ENCODE peak calls at places on chromosome 16, in ten cellular contexts. One of them, this sample, is unnamed.

GRCh38 chr16:49592507-49593422 is 219.2 kb downstream of the C16orf78 start:
- DNase-seq in pancreas: peak; percentile 15
- DNase-seq in heart right ventricle: peak; percentile 18
- DNase-seq in AG04450: no peak
- DNase-seq in SJSA1: peak; percentile 34
- DNase-seq in lung: no peak
- DNase-seq in neuronal stem cell: peak; percentile 56
- DNase-seq in CD8-positive, alpha-beta T cell: peak; percentile 5
- DNase-seq in brain microvascular endothelial cell: no peak
- DNase-seq in adrenal gland: peak; percentile 30
- DNase-seq in this sample: no peak

GRCh38 chr16:17134586-17134985 is 336.2 kb downstream of the XYLT1 start:
- DNase-seq in lung: no peak
- DNase-seq in heart right ventricle: no peak
- DNase-seq in AG04450: no peak
- DNase-seq in brain microvascular endothelial cell: no peak
- DNase-seq in SJSA1: no peak
- DNase-seq in CD8-positive, alpha-beta T cell: no peak
- DNase-seq in adrenal gland: no peak
- DNase-seq in neuronal stem cell: no peak
- DNase-seq in pancreas: no peak
- DNase-seq in this sample: no peak

GRCh38 chr16:87115646-87116045 is 201.5 kb downstream of the C16orf95 start:
- DNase-seq in brain microvascular endothelial cell: no peak
- DNase-seq in pancreas: no peak
- DNase-seq in neuronal stem cell: no peak
- DNase-seq in adrenal gland: no peak
- DNase-seq in CD8-positive, alpha-beta T cell: no peak
- DNase-seq in heart right ventricle: no peak
- DNase-seq in lung: no peak
- DNase-seq in SJSA1: no peak
- DNase-seq in AG04450: no peak
- DNase-seq in this sample: no peak

GRCh38 chr16:75310541-75310940 is 59.1 kb upstream of the BCAR1 start:
- DNase-seq in pancreas: no peak
- DNase-seq in CD8-positive, alpha-beta T cell: no peak
- DNase-seq in AG04450: no peak
- DNase-seq in brain microvascular endothelial cell: no peak
- DNase-seq in adrenal gland: no peak
- DNase-seq in neuronal stem cell: no peak
- DNase-seq in SJSA1: no peak
- DNase-seq in heart right ventricle: no peak
- DNase-seq in lung: no peak
- DNase-seq in this sample: no peak

GRCh38 chr16:87464691-87465300 is 28.0 kb downstream of the ZCCHC14 start:
- DNase-seq in pancreas: peak; percentile 47
- DNase-seq in AG04450: peak; percentile 88
- DNase-seq in SJSA1: peak; percentile 86
- DNase-seq in heart right ventricle: peak; percentile 81
- DNase-seq in neuronal stem cell: no peak
- DNase-seq in lung: peak; percentile 77
- DNase-seq in brain microvascular endothelial cell: peak; percentile 81
- DNase-seq in CD8-positive, alpha-beta T cell: no peak
- DNase-seq in adrenal gland: peak; percentile 95
- DNase-seq in this sample: peak; percentile 61

GRCh38 chr16:69847643-69848042 is 85.5 kb downstream of the WWP2 start:
- DNase-seq in CD8-positive, alpha-beta T cell: no peak
- DNase-seq in adrenal gland: no peak
- DNase-seq in lung: no peak
- DNase-seq in brain microvascular endothelial cell: no peak
- DNase-seq in pancreas: no peak
- DNase-seq in heart right ventricle: no peak
- DNase-seq in SJSA1: no peak
- DNase-seq in AG04450: no peak
- DNase-seq in neuronal stem cell: no peak
- DNase-seq in this sample: no peak

GRCh38 chr16:24758373-24758772 is 28.9 kb downstream of the TNRC6A start:
- DNase-seq in heart right ventricle: no peak
- DNase-seq in adrenal gland: no peak
- DNase-seq in lung: no peak
- DNase-seq in CD8-positive, alpha-beta T cell: no peak
- DNase-seq in pancreas: no peak
- DNase-seq in neuronal stem cell: no peak
- DNase-seq in AG04450: no peak
- DNase-seq in brain microvascular endothelial cell: peak; percentile 47
- DNase-seq in SJSA1: no peak
- DNase-seq in this sample: no peak

GRCh38 chr16:27476240-27476639 is 73.5 kb downstream of the GTF3C1 start:
- DNase-seq in AG04450: no peak
- DNase-seq in brain microvascular endothelial cell: no peak
- DNase-seq in adrenal gland: no peak
- DNase-seq in CD8-positive, alpha-beta T cell: no peak
- DNase-seq in pancreas: no peak
- DNase-seq in heart right ventricle: no peak
- DNase-seq in lung: no peak
- DNase-seq in SJSA1: no peak
- DNase-seq in neuronal stem cell: no peak
- DNase-seq in this sample: no peak

GRCh38 chr16:69273009-69273408 is 38.1 kb upstream of the VPS4A start:
- DNase-seq in SJSA1: no peak
- DNase-seq in lung: no peak
- DNase-seq in AG04450: peak; percentile 83
- DNase-seq in CD8-positive, alpha-beta T cell: no peak
- DNase-seq in adrenal gland: no peak
- DNase-seq in neuronal stem cell: no peak
- DNase-seq in brain microvascular endothelial cell: peak; percentile 88
- DNase-seq in pancreas: no peak
- DNase-seq in heart right ventricle: no peak
- DNase-seq in this sample: no peak

GRCh38 chr16:27408012-27408601 is 6.1 kb downstream of the IL21R start:
- DNase-seq in SJSA1: peak; percentile 20
- DNase-seq in AG04450: no peak
- DNase-seq in brain microvascular endothelial cell: peak; percentile 87
- DNase-seq in heart right ventricle: no peak
- DNase-seq in neuronal stem cell: no peak
- DNase-seq in adrenal gland: no peak
- DNase-seq in CD8-positive, alpha-beta T cell: no peak
- DNase-seq in lung: no peak
- DNase-seq in pancreas: no peak
- DNase-seq in this sample: no peak

GRCh38 chr16:50709061-50709695 is 15.8 kb downstream of the NOD2 start:
- DNase-seq in lung: no peak
- DNase-seq in adrenal gland: no peak
- DNase-seq in CD8-positive, alpha-beta T cell: no peak
- DNase-seq in heart right ventricle: peak; percentile 20
- DNase-seq in AG04450: no peak
- DNase-seq in pancreas: no peak
- DNase-seq in SJSA1: no peak
- DNase-seq in neuronal stem cell: no peak
- DNase-seq in brain microvascular endothelial cell: no peak
- DNase-seq in this sample: no peak

DNA sequence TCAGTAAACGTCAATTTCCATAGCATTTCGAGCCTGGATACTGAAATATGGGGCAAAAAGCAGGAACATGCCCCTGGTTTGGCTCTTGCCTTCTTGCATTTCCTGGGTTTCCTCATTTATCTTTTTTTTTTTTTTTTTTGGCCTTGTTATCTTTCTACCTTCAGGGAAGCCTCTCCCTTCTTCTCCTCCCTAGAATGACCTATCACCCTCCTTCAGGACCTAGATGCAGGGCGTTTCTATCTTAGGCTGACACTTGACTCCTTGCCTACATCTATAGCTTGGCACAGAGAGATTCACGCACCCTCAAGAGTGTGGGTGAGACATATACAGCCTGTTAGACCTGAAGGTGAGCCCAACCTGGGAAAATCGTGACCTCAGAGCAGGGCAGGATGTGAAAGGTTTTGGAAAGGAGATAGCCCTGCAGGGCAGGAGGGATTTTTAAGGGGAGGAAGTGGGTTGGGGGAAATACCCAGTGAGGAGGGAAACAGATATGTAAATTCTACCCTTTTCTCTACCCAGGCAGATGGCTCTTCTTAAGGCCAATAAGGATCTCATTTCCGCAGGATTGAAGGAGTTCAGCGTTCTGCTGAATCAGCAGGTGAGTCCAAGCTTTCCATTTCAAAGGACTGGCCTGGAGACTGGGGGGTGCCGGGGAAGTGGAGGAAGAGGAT is at the start of gene AHSP:
- DNase-seq in SJSA1: no peak
- DNase-seq in lung: no peak
- DNase-seq in heart right ventricle: no peak
- DNase-seq in AG04450: no peak
- DNase-seq in brain microvascular endothelial cell: no peak
- DNase-seq in CD8-positive, alpha-beta T cell: no peak
- DNase-seq in adrenal gland: no peak
- DNase-seq in pancreas: no peak
- DNase-seq in neuronal stem cell: no peak
- DNase-seq in this sample: no peak
- H3K27me3 ChIP-seq in SJSA1: peaks cover 17% of the 10 kb centered on the region
- H3K27me3 ChIP-seq in lung: no peaks in the 10 kb centered on the region
- H3K27me3 ChIP-seq in heart right ventricle: peaks cover 38% of the 10 kb centered on the region
- H3K27me3 ChIP-seq in AG04450: peaks cover 33% of the 10 kb centered on the region
- H3K27me3 ChIP-seq in brain microvascular endothelial cell: peaks cover 17% of the 10 kb centered on the region
- H3K27me3 ChIP-seq in CD8-positive, alpha-beta T cell: no peaks in the 10 kb centered on the region
- H3K27me3 ChIP-seq in adrenal gland: peaks cover 9% of the 10 kb centered on the region
- H3K27me3 ChIP-seq in pancreas: no peaks in the 10 kb centered on the region
- H3K27me3 ChIP-seq in neuronal stem cell: no peaks in the 10 kb centered on the region
- H3K27me3 ChIP-seq in this sample: no peaks in the 10 kb centered on the region

GRCh38 chr16:3400779-3401688 is at the start of the genes ZNF174 and ZSCAN32:
- DNase-seq in AG04450: peak; percentile 99
- DNase-seq in brain microvascular endothelial cell: peak; percentile 100
- DNase-seq in SJSA1: peak; percentile 97
- DNase-seq in adrenal gland: peak; percentile 99
- DNase-seq in lung: peak; percentile 99
- DNase-seq in heart right ventricle: peak; percentile 99
- DNase-seq in pancreas: peak; percentile 100
- DNase-seq in neuronal stem cell: peak; percentile 99
- DNase-seq in CD8-positive, alpha-beta T cell: peak; percentile 96
- DNase-seq in this sample: peak; percentile 100

GRCh38 chr16:3401719-3402397 is 843 bp downstream of the ZNF174 start:
- DNase-seq in adrenal gland: no peak
- DNase-seq in brain microvascular endothelial cell: no peak
- DNase-seq in AG04450: no peak
- DNase-seq in neuronal stem cell: peak; percentile 24
- DNase-seq in CD8-positive, alpha-beta T cell: no peak
- DNase-seq in SJSA1: no peak
- DNase-seq in heart right ventricle: no peak
- DNase-seq in pancreas: no peak
- DNase-seq in lung: no peak
- DNase-seq in this sample: no peak

DNA sequence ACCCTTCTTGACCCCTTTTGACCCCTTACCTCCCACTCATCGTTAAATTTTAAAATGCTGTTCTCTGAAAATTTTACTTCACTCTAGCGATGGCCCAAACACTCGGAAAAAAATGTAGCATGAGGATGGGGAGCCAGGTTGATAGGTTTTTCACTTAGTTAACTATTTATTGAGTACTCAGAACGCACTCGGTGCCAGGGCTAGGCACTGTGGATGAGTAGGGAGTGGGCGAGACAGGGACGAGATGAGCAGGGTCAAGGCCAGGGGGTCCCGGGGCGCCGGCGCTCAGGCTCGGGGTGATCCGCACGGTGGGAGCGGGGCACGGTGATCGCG is 392 bp downstream of the ZSCAN32 start:
- DNase-seq in SJSA1: no peak
- DNase-seq in neuronal stem cell: no peak
- DNase-seq in lung: no peak
- DNase-seq in brain microvascular endothelial cell: no peak
- DNase-seq in AG04450: no peak
- DNase-seq in CD8-positive, alpha-beta T cell: no peak
- DNase-seq in adrenal gland: no peak
- DNase-seq in pancreas: no peak
- DNase-seq in heart right ventricle: no peak
- DNase-seq in this sample: no peak
- H3K27ac ChIP-seq in SJSA1: peak overlapping the region; percentile 14
- H3K27ac ChIP-seq in neuronal stem cell: peak overlapping the region; percentile 62
- H3K27ac ChIP-seq in lung: peak overlapping the region; percentile 84
- H3K27ac ChIP-seq in brain microvascular endothelial cell: peak overlapping the region; percentile 60
- H3K27ac ChIP-seq in AG04450: peak overlapping the region; percentile 57
- H3K27ac ChIP-seq in CD8-positive, alpha-beta T cell: peak overlapping the region; percentile 77
- H3K27ac ChIP-seq in adrenal gland: peak overlapping the region; percentile 89
- H3K27ac ChIP-seq in pancreas: peak overlapping the region; percentile 53
- H3K27ac ChIP-seq in heart right ventricle: peak overlapping the region; percentile 92
- H3K27ac ChIP-seq in this sample: peak overlapping the region; percentile 88

GRCh38 chr16:82047787-82048186 is 12.7 kb downstream of the HSD17B2 start:
- DNase-seq in neuronal stem cell: no peak
- DNase-seq in adrenal gland: no peak
- DNase-seq in heart right ventricle: no peak
- DNase-seq in pancreas: no peak
- DNase-seq in brain microvascular endothelial cell: no peak
- DNase-seq in AG04450: no peak
- DNase-seq in lung: no peak
- DNase-seq in CD8-positive, alpha-beta T cell: no peak
- DNase-seq in SJSA1: no peak
- DNase-seq in this sample: no peak

GRCh38 chr16:82050909-82051357 is 15.9 kb downstream of the HSD17B2 start:
- DNase-seq in AG04450: no peak
- DNase-seq in heart right ventricle: no peak
- DNase-seq in CD8-positive, alpha-beta T cell: no peak
- DNase-seq in SJSA1: no peak
- DNase-seq in neuronal stem cell: no peak
- DNase-seq in pancreas: no peak
- DNase-seq in brain microvascular endothelial cell: no peak
- DNase-seq in lung: no peak
- DNase-seq in adrenal gland: no peak
- DNase-seq in this sample: no peak

GRCh38 chr16:82049484-82049883 is 14.4 kb downstream of the HSD17B2 start:
- DNase-seq in CD8-positive, alpha-beta T cell: no peak
- DNase-seq in neuronal stem cell: no peak
- DNase-seq in heart right ventricle: no peak
- DNase-seq in SJSA1: no peak
- DNase-seq in adrenal gland: no peak
- DNase-seq in AG04450: no peak
- DNase-seq in brain microvascular endothelial cell: no peak
- DNase-seq in lung: no peak
- DNase-seq in pancreas: no peak
- DNase-seq in this sample: no peak

GRCh38 chr16:82051656-82052055 is 16.6 kb downstream of the HSD17B2 start:
- DNase-seq in adrenal gland: no peak
- DNase-seq in neuronal stem cell: no peak
- DNase-seq in lung: no peak
- DNase-seq in pancreas: no peak
- DNase-seq in AG04450: no peak
- DNase-seq in CD8-positive, alpha-beta T cell: no peak
- DNase-seq in brain microvascular endothelial cell: no peak
- DNase-seq in heart right ventricle: no peak
- DNase-seq in SJSA1: no peak
- DNase-seq in this sample: no peak

GRCh38 chr16:82050506-82050905 is 15.5 kb downstream of the HSD17B2 start:
- DNase-seq in heart right ventricle: no peak
- DNase-seq in brain microvascular endothelial cell: no peak
- DNase-seq in pancreas: no peak
- DNase-seq in adrenal gland: no peak
- DNase-seq in neuronal stem cell: no peak
- DNase-seq in AG04450: no peak
- DNase-seq in SJSA1: no peak
- DNase-seq in CD8-positive, alpha-beta T cell: no peak
- DNase-seq in lung: no peak
- DNase-seq in this sample: no peak
- H3K27me3 ChIP-seq in heart right ventricle: no peaks in the 10 kb centered on the region
- H3K27me3 ChIP-seq in brain microvascular endothelial cell: no peaks in the 10 kb centered on the region
- H3K27me3 ChIP-seq in pancreas: no peaks in the 10 kb centered on the region
- H3K27me3 ChIP-seq in adrenal gland: no peaks in the 10 kb centered on the region
- H3K27me3 ChIP-seq in neuronal stem cell: no peaks in the 10 kb centered on the region
- H3K27me3 ChIP-seq in AG04450: peaks cover 6% of the 10 kb centered on the region
- H3K27me3 ChIP-seq in SJSA1: peaks cover 5% of the 10 kb centered on the region
- H3K27me3 ChIP-seq in CD8-positive, alpha-beta T cell: no peaks in the 10 kb centered on the region
- H3K27me3 ChIP-seq in lung: no peaks in the 10 kb centered on the region
- H3K27me3 ChIP-seq in this sample: no peaks in the 10 kb centered on the region

GRCh38 chr16:15671530-15672117 is 21.6 kb downstream of the NDE1 start:
- DNase-seq in heart right ventricle: no peak
- DNase-seq in pancreas: no peak
- DNase-seq in CD8-positive, alpha-beta T cell: no peak
- DNase-seq in AG04450: no peak
- DNase-seq in lung: no peak
- DNase-seq in SJSA1: no peak
- DNase-seq in neuronal stem cell: no peak
- DNase-seq in adrenal gland: no peak
- DNase-seq in brain microvascular endothelial cell: no peak
- DNase-seq in this sample: no peak
- H3K27ac ChIP-seq in heart right ventricle: peak overlapping the region; percentile 90
- H3K27ac ChIP-seq in pancreas: no peak overlapping the region
- H3K27ac ChIP-seq in CD8-positive, alpha-beta T cell: peak overlapping the region; percentile 87
- H3K27ac ChIP-seq in AG04450: peak overlapping the region; percentile 86
- H3K27ac ChIP-seq in lung: peak overlapping the region; percentile 94
- H3K27ac ChIP-seq in SJSA1: no peak overlapping the region
- H3K27ac ChIP-seq in neuronal stem cell: no peak overlapping the region
- H3K27ac ChIP-seq in adrenal gland: peak overlapping the region; percentile 89
- H3K27ac ChIP-seq in brain microvascular endothelial cell: peak overlapping the region; percentile 85
- H3K27ac ChIP-seq in this sample: no peak overlapping the region